ENCODE peak calls at places on chromosomes 2 and 18, in five cellular contexts. B is CD8-positive, alpha-beta T cell; K is aorta; Z is endothelial cell of umbilical vein; R is body of pancreas. G is an unnamed sample. For H3K4me1 and H3K36me3, the result is how much of the 10 kb centered on the place peaks cover.

GRCh38 chr18:69495338-69495737 is 94.7 kb downstream of the DOK6 start:
- DNase-seq in B (no peak), K (no peak), Z (no peak), R (no peak), G (no peak)

GRCh38 chr2:234593636-234594035 is 96.8 kb upstream of the ARL4C start:
- DNase-seq in B (no peak), K (no peak), Z (no peak), R (no peak), G (peak)

GRCh38 chr2:129167456-129167855 is 812.0 kb upstream of the RAB6C start:
- DNase-seq in B (no peak), K (no peak), Z (no peak), R (no peak), G (no peak)

GRCh38 chr18:28208712-28209265 is 31.9 kb upstream of the CDH2 start:
- DNase-seq in B (no peak), K (no peak), Z (no peak), R (no peak), G (no peak)

GRCh38 chr18:34048423-34048822 is 176.3 kb downstream of the NOL4 start:
- DNase-seq in B (no peak), K (no peak), Z (no peak), R (no peak), G (no peak)

GRCh38 chr2:70513751-70514150 is 39.9 kb downstream of the TGFA start:
- DNase-seq in B (no peak), K (no peak), Z (no peak), R (no peak), G (no peak)

GRCh38 chr2:188668017-188668663 is 306.0 kb upstream of the COL3A1 start:
- DNase-seq in B (no peak), K (no peak), Z (peak), R (no peak), G (peak)

GRCh38 chr2:65382776-65383357 is 49.5 kb downstream of the SPRED2 start:
- DNase-seq in B (peak), K (peak), Z (no peak), R (peak), G (peak)

DNA sequence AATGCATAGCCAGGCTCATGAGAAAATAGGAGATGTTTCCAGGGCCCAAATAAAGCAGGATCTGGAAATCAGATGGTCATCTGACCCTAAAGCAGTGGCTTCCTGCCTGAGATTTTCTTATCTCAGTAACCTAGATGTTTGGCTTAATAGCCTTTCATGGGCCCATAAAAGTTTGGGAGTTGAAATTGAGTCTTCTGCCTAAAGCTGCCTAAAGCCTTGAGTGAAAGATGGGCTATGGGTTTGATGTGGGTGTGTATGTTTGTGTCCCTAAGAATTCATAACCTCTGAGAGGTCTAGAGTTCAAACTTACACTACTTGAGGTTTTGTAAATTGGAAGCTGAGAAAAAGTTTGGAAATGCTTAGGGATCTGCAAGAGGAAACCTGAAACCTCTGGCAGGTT is 149.1 kb downstream of the ANTXR1 start:
- DNase-seq in B (no peak), K (no peak), Z (peak), R (no peak), G (no peak)
- H3K27ac ChIP-seq in B (no peak), K (peak), Z (peak), R (no peak), G (peak)

GRCh38 chr2:137291810-137292209 is 526.5 kb downstream of the THSD7B start:
- DNase-seq in B (no peak), K (no peak), Z (no peak), R (no peak), G (no peak)
- H3K4me1 ChIP-seq in B (under half), K (under half), Z (under half), R (under half), G (under half)

GRCh38 chr18:9211955-9212354 is 75.4 kb downstream of the ANKRD12 start:
- DNase-seq in B (no peak), K (no peak), Z (no peak), R (no peak), G (no peak)

GRCh38 chr18:9218052-9218451 is 81.5 kb downstream of the ANKRD12 start:
- DNase-seq in B (no peak), K (no peak), Z (no peak), R (no peak), G (no peak)

GRCh38 chr18:9221040-9221439 is 84.5 kb downstream of the ANKRD12 start:
- DNase-seq in B (no peak), K (no peak), Z (no peak), R (no peak), G (no peak)

GRCh38 chr18:9215221-9215933 is 78.8 kb downstream of the ANKRD12 start:
- DNase-seq in B (no peak), K (no peak), Z (no peak), R (no peak), G (no peak)

DNA sequence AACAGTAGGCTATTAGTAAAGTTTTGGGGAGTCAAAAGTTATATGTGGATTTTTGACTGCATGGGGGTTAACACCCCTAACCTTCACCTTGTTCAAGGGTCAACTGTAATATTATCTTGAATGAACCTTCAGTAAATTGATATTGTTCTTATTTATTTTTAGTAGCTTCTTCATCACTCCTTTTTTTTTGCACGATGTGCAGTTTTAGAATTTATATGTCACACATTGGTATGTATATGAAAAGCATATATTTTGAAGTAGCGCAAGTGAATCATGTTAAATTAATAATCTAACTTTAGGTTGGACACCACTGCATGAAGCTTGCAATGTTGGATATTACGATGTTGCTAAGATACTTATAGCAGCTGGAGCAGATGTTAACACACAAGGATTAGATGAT is 79.9 kb downstream of the ANKRD12 start:
- DNase-seq in B (no peak), K (no peak), Z (no peak), R (no peak), G (no peak)
- H3K36me3 ChIP-seq in B (under half), K (under half), Z (under half), R (under half), G (half or more)

GRCh38 chr2:66938471-66938967 is 458.6 kb upstream of the ETAA1 start:
- DNase-seq in B (no peak), K (no peak), Z (no peak), R (no peak), G (no peak)
- H3K27ac ChIP-seq in B (no peak), K (no peak), Z (no peak), R (no peak), G (no peak)

GRCh38 chr2:236576053-236576452 is 6.4 kb downstream of the ACKR3 start:
- DNase-seq in B (no peak), K (no peak), Z (peak), R (no peak), G (peak)
- H3K4me1 ChIP-seq in B (under half), K (under half), Z (half or more), R (half or more), G (under half)

GRCh38 chr2:197399887-197400540 is 34.8 kb downstream of the SF3B1 start:
- DNase-seq in B (no peak), K (no peak), Z (no peak), R (no peak), G (no peak)

GRCh38 chr2:197398913-197399312 is 35.9 kb downstream of the SF3B1 start:
- DNase-seq in B (no peak), K (no peak), Z (no peak), R (no peak), G (no peak)
- H3K36me3 ChIP-seq in B (half or more), K (under half), Z (half or more), R (under half), G (half or more)

GRCh38 chr2:46718797-46719196 is 196.8 kb downstream of the MCFD2 start:
- DNase-seq in B (no peak), K (no peak), Z (no peak), R (no peak), G (no peak)
- H3K27ac ChIP-seq in B (no peak), K (no peak), Z (no peak), R (no peak), G (no peak)

DNA sequence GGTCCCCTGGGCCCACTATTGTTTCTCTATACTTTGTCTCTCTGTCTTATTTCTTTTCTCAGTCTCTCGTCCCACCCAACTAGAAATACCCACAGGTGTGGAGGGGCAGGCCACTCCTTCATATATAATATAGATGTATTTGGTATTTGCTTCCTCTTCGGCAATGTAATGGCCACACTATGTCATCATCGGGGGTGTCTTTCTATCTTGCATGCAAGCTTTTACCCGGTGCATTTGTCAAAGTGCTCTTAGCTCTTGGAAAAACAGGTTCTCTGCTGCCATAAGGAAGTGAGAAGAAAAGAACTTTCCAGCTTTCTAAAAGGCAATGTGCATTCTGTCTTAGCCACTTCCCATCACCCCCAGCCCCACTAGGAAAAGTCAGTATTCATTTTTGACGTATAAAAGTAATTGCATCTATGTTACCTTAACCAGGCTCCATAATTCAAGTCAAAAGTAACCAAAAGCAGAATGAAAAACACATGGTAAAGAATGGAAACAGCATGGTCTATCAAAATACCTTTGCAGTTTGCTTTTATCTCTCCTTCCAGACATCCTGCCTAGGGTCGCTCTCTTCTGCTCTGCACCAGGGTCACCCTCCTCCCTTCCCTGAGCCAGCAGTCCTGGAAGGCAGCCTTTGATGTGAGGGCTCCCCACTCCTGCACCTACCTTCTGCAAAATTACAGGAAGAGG is 27.2 kb upstream of the FHL2 start:
- DNase-seq in B (no peak), K (no peak), Z (peak), R (no peak), G (no peak)
- H3K4me1 ChIP-seq in B (under half), K (under half), Z (under half), R (under half), G (under half)

DNA sequence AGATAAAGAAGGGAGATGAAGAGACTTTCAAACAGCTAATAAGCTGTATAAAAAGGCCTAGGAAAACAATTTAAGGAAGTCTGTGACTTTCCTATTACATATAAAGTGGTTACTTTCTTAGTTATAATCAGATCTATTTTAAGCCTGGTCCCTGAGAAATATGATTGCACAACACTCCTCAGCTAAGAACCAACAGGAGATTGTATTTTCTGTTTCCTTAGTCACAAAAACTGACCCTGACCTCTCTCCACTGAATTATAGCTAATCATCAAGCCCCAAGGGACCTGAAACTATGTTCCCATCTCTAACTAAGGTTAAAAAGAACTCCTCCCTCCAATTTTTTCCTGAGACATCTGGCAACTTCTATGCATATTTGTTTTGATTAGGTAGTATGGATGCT is 106.9 kb downstream of the ROCK1 start:
- DNase-seq in B (no peak), K (no peak), Z (peak), R (no peak), G (no peak)
- H3K36me3 ChIP-seq in B (under half), K (under half), Z (under half), R (under half), G (under half)